ENCODE peak calls at places on chromosomes 4 and X, in eight cellular contexts. C is dorsolateral prefrontal cortex; M is lower leg skin; P is gastrocnemius medialis; K is epithelial cell of esophagus; A is LoVo; I is CD4-positive, alpha-beta T cell; D is activated CD4-positive, alpha-beta T cell treated with anti-CD3 and anti-CD28 coated beads for 24 hours. B is an unnamed sample.

GRCh38 chr4:138910914-138911336 is 104.7 kb upstream of the NOCT start:
- DNase-seq in C (peak), M (peak), P (peak), K (peak), A (no peak), I (no peak), D (no peak), B (peak)

GRCh38 chr4:106210021-106210420 is 106.0 kb downstream of the TBCK start:
- DNase-seq in C (no peak), M (no peak), P (no peak), K (no peak), A (no peak), I (no peak), D (no peak), B (no peak)

GRCh38 chrX:77693594-77693993 is 92.4 kb downstream of the ATRX start:
- DNase-seq in C (no peak), M (no peak), P (no peak), K (no peak), A (no peak), I (no peak), D (no peak), B (no peak)

GRCh38 chrX:24594531-24594930 is 52.6 kb downstream of the PCYT1B start:
- DNase-seq in C (peak), M (no peak), P (no peak), K (no peak), A (no peak), I (no peak), D (no peak), B (no peak)

GRCh38 chr4:100042711-100043110 is 92.6 kb upstream of the H2AZ1 start:
- DNase-seq in C (no peak), M (no peak), P (no peak), K (no peak), A (no peak), I (no peak), D (no peak), B (no peak)

GRCh38 chrX:141894733-141895132 is 9.0 kb upstream of the MAGEC1 start:
- DNase-seq in C (no peak), M (no peak), P (no peak), K (no peak), A (no peak), I (no peak), D (no peak), B (no peak)

GRCh38 chrX:13430136-13430827 is 110.4 kb upstream of the ATXN3L start:
- DNase-seq in C (no peak), M (no peak), P (no peak), K (no peak), A (no peak), I (no peak), D (no peak), B (no peak)

GRCh38 chrX:120274958-120275357 is 24.3 kb downstream of the ZBTB33 start:
- DNase-seq in C (no peak), M (no peak), P (no peak), K (no peak), A (no peak), I (no peak), D (no peak), B (no peak)

GRCh38 chrX:87663421-87663820 is 145.8 kb downstream of the KLHL4 start:
- DNase-seq in C (no peak), M (no peak), P (no peak), K (peak), A (no peak), I (no peak), D (no peak), B (no peak)

GRCh38 chrX:40411350-40412111 is 169.2 kb upstream of the ATP6AP2 start:
- DNase-seq in C (no peak), M (no peak), P (no peak), K (no peak), A (no peak), I (no peak), D (no peak), B (no peak)

GRCh38 chr4:68494688-68495087 is 47.4 kb downstream of the TMPRSS11E start:
- DNase-seq in C (no peak), M (no peak), P (no peak), K (no peak), A (no peak), I (no peak), D (no peak), B (no peak)

GRCh38 chr4:184688447-184688846 is 38.9 kb downstream of the PRIMPOL start:
- DNase-seq in C (no peak), M (no peak), P (no peak), K (peak), A (no peak), I (no peak), D (no peak), B (no peak)

GRCh38 chrX:20265221-20265725 is 1.4 kb downstream of the RPS6KA3 start:
- DNase-seq in C (peak), M (peak), P (peak), K (peak), A (peak), I (peak), D (peak), B (no peak)

GRCh38 chr4:26113339-26113940 is 199.4 kb downstream of the SMIM20 start:
- DNase-seq in C (no peak), M (no peak), P (no peak), K (no peak), A (no peak), I (no peak), D (no peak), B (no peak)

B was measured in COR-L47.